ENCODE peak calls at places on chromosomes 2 and 18, in seven cellular contexts. One of them, this sample, is unnamed.
A peak's percentile ranks its signal among the peaks of the same experiment; 100 is the strongest.

GRCh38 chr2:201698588-201699226 is at the start of gene MPP4:
- DNase-seq in H9: no peak
- DNase-seq in CD8-positive, alpha-beta T cell: no peak
- DNase-seq in CD4-positive, alpha-beta T cell: no peak
- DNase-seq in aorta: no peak
- DNase-seq in heart right ventricle: no peak
- DNase-seq in uterus: no peak
- DNase-seq in this sample: no peak

GRCh38 chr18:75654928-75655745 is 227.6 kb upstream of the SMIM21 start:
- DNase-seq in uterus: peak; percentile 64
- DNase-seq in aorta: no peak
- DNase-seq in CD4-positive, alpha-beta T cell: no peak
- DNase-seq in CD8-positive, alpha-beta T cell: no peak
- DNase-seq in H9: peak; percentile 69
- DNase-seq in heart right ventricle: no peak
- DNase-seq in this sample: no peak

GRCh38 chr2:63055510-63056308 is 5.1 kb downstream of the OTX1 start:
- DNase-seq in H9: peak; percentile 51
- DNase-seq in CD4-positive, alpha-beta T cell: no peak
- DNase-seq in aorta: no peak
- DNase-seq in CD8-positive, alpha-beta T cell: no peak
- DNase-seq in heart right ventricle: no peak
- DNase-seq in uterus: no peak
- DNase-seq in this sample: no peak

GRCh38 chr2:170703776-170704476 is 11.2 kb upstream of the SP5 start:
- DNase-seq in heart right ventricle: no peak
- DNase-seq in aorta: no peak
- DNase-seq in H9: no peak
- DNase-seq in uterus: no peak
- DNase-seq in CD8-positive, alpha-beta T cell: no peak
- DNase-seq in CD4-positive, alpha-beta T cell: no peak
- DNase-seq in this sample: no peak

GRCh38 chr2:217834744-217835513 is 167.9 kb downstream of the TNS1 start:
- DNase-seq in heart right ventricle: no peak
- DNase-seq in CD8-positive, alpha-beta T cell: no peak
- DNase-seq in uterus: no peak
- DNase-seq in H9: no peak
- DNase-seq in aorta: no peak
- DNase-seq in CD4-positive, alpha-beta T cell: no peak
- DNase-seq in this sample: no peak

GRCh38 chr18:4511166-4511565 is 56.1 kb upstream of the DLGAP1 start:
- DNase-seq in CD8-positive, alpha-beta T cell: no peak
- DNase-seq in H9: no peak
- DNase-seq in heart right ventricle: no peak
- DNase-seq in CD4-positive, alpha-beta T cell: no peak
- DNase-seq in uterus: no peak
- DNase-seq in aorta: no peak
- DNase-seq in this sample: no peak

GRCh38 chr2:121297217-121297830 is 12.3 kb upstream of the TFCP2L1 start:
- DNase-seq in aorta: no peak
- DNase-seq in CD4-positive, alpha-beta T cell: no peak
- DNase-seq in uterus: no peak
- DNase-seq in H9: peak; percentile 71
- DNase-seq in heart right ventricle: no peak
- DNase-seq in CD8-positive, alpha-beta T cell: no peak
- DNase-seq in this sample: no peak

GRCh38 chr2:30351941-30352340 is 95.1 kb upstream of the LCLAT1 start:
- DNase-seq in aorta: no peak
- DNase-seq in uterus: no peak
- DNase-seq in heart right ventricle: no peak
- DNase-seq in CD4-positive, alpha-beta T cell: no peak
- DNase-seq in H9: no peak
- DNase-seq in CD8-positive, alpha-beta T cell: no peak
- DNase-seq in this sample: no peak

GRCh38 chr2:154623819-154624218 is 74.7 kb upstream of the KCNJ3 start:
- DNase-seq in CD4-positive, alpha-beta T cell: no peak
- DNase-seq in heart right ventricle: no peak
- DNase-seq in CD8-positive, alpha-beta T cell: no peak
- DNase-seq in uterus: no peak
- DNase-seq in aorta: peak; percentile 49
- DNase-seq in H9: peak; percentile 37
- DNase-seq in this sample: no peak

GRCh38 chr2:67572721-67573485 is 175.8 kb downstream of the ETAA1 start:
- DNase-seq in aorta: peak; percentile 48
- DNase-seq in H9: no peak
- DNase-seq in uterus: no peak
- DNase-seq in CD8-positive, alpha-beta T cell: no peak
- DNase-seq in heart right ventricle: no peak
- DNase-seq in CD4-positive, alpha-beta T cell: no peak
- DNase-seq in this sample: no peak

GRCh38 chr2:231554748-231555545 is 24.7 kb upstream of the NMUR1 start:
- DNase-seq in CD8-positive, alpha-beta T cell: no peak
- DNase-seq in CD4-positive, alpha-beta T cell: no peak
- DNase-seq in aorta: peak; percentile 72
- DNase-seq in uterus: peak; percentile 79
- DNase-seq in H9: no peak
- DNase-seq in heart right ventricle: peak; percentile 64
- DNase-seq in this sample: no peak

GRCh38 chr2:183950673-183951072 is 647.7 kb upstream of the ZNF804A start:
- DNase-seq in CD4-positive, alpha-beta T cell: no peak
- DNase-seq in CD8-positive, alpha-beta T cell: no peak
- DNase-seq in aorta: no peak
- DNase-seq in heart right ventricle: no peak
- DNase-seq in uterus: no peak
- DNase-seq in H9: no peak
- DNase-seq in this sample: no peak

GRCh38 chr18:63299837-63300787 is 19.5 kb downstream of the BCL2 start:
- DNase-seq in aorta: no peak
- DNase-seq in CD4-positive, alpha-beta T cell: no peak
- DNase-seq in heart right ventricle: no peak
- DNase-seq in CD8-positive, alpha-beta T cell: no peak
- DNase-seq in H9: no peak
- DNase-seq in uterus: no peak
- DNase-seq in this sample: no peak

GRCh38 chr2:69524799-69525198 is 87.6 kb upstream of the NFU1 start:
- DNase-seq in CD8-positive, alpha-beta T cell: no peak
- DNase-seq in CD4-positive, alpha-beta T cell: no peak
- DNase-seq in uterus: no peak
- DNase-seq in heart right ventricle: no peak
- DNase-seq in H9: no peak
- DNase-seq in aorta: no peak
- DNase-seq in this sample: no peak

GRCh38 chr2:20110876-20111275 is 59.4 kb upstream of the LAPTM4A start:
- DNase-seq in aorta: no peak
- DNase-seq in CD8-positive, alpha-beta T cell: no peak
- DNase-seq in CD4-positive, alpha-beta T cell: no peak
- DNase-seq in H9: no peak
- DNase-seq in uterus: no peak
- DNase-seq in heart right ventricle: no peak
- DNase-seq in this sample: no peak

GRCh38 chr2:68330691-68331090 is 10.9 kb upstream of the CNRIP1 start:
- DNase-seq in aorta: no peak
- DNase-seq in H9: no peak
- DNase-seq in CD4-positive, alpha-beta T cell: no peak
- DNase-seq in heart right ventricle: no peak
- DNase-seq in CD8-positive, alpha-beta T cell: no peak
- DNase-seq in uterus: no peak
- DNase-seq in this sample: no peak

GRCh38 chr18:56738184-56738583 is 87.0 kb downstream of the WDR7 start:
- DNase-seq in aorta: no peak
- DNase-seq in heart right ventricle: no peak
- DNase-seq in H9: no peak
- DNase-seq in CD4-positive, alpha-beta T cell: no peak
- DNase-seq in uterus: no peak
- DNase-seq in CD8-positive, alpha-beta T cell: no peak
- DNase-seq in this sample: no peak

GRCh38 chr2:120435671-120436459 is 89.9 kb downstream of the INHBB start:
- DNase-seq in aorta: no peak
- DNase-seq in CD4-positive, alpha-beta T cell: no peak
- DNase-seq in H9: peak; percentile 14
- DNase-seq in uterus: no peak
- DNase-seq in heart right ventricle: no peak
- DNase-seq in CD8-positive, alpha-beta T cell: no peak
- DNase-seq in this sample: no peak

GRCh38 chr18:70249118-70249517 is 39.7 kb upstream of the SOCS6 start:
- DNase-seq in CD4-positive, alpha-beta T cell: no peak
- DNase-seq in CD8-positive, alpha-beta T cell: no peak
- DNase-seq in uterus: no peak
- DNase-seq in H9: no peak
- DNase-seq in aorta: no peak
- DNase-seq in heart right ventricle: no peak
- DNase-seq in this sample: no peak

GRCh38 chr2:23637011-23637778 is 252.2 kb downstream of the KLHL29 start:
- DNase-seq in uterus: peak; percentile 41
- DNase-seq in CD4-positive, alpha-beta T cell: no peak
- DNase-seq in aorta: peak; percentile 66
- DNase-seq in CD8-positive, alpha-beta T cell: no peak
- DNase-seq in heart right ventricle: no peak
- DNase-seq in H9: no peak
- DNase-seq in this sample: no peak

GRCh38 chr2:216651370-216651881 is 18.2 kb downstream of the IGFBP2 start:
- DNase-seq in CD4-positive, alpha-beta T cell: no peak
- DNase-seq in H9: no peak
- DNase-seq in uterus: no peak
- DNase-seq in aorta: no peak
- DNase-seq in heart right ventricle: no peak
- DNase-seq in CD8-positive, alpha-beta T cell: no peak
- DNase-seq in this sample: no peak

GRCh38 chr2:200962821-200963128 is 685 bp downstream of the ORC2 start:
- DNase-seq in aorta: no peak
- DNase-seq in CD8-positive, alpha-beta T cell: no peak
- DNase-seq in CD4-positive, alpha-beta T cell: no peak
- DNase-seq in heart right ventricle: no peak
- DNase-seq in uterus: no peak
- DNase-seq in H9: no peak
- DNase-seq in this sample: no peak

GRCh38 chr2:145022671-145023330 is 502.9 kb upstream of the ZEB2 start:
- DNase-seq in uterus: no peak
- DNase-seq in CD8-positive, alpha-beta T cell: no peak
- DNase-seq in heart right ventricle: no peak
- DNase-seq in CD4-positive, alpha-beta T cell: no peak
- DNase-seq in aorta: no peak
- DNase-seq in H9: no peak
- DNase-seq in this sample: no peak

GRCh38 chr2:20071397-20072383 is 20.3 kb upstream of the LAPTM4A start:
- DNase-seq in CD4-positive, alpha-beta T cell: no peak
- DNase-seq in CD8-positive, alpha-beta T cell: no peak
- DNase-seq in uterus: peak; percentile 71
- DNase-seq in heart right ventricle: peak; percentile 67
- DNase-seq in aorta: no peak
- DNase-seq in H9: peak; percentile 58
- DNase-seq in this sample: no peak

GRCh38 chr2:209316141-209316540 is 107.7 kb upstream of the MAP2 start:
- DNase-seq in CD4-positive, alpha-beta T cell: no peak
- DNase-seq in H9: no peak
- DNase-seq in uterus: no peak
- DNase-seq in heart right ventricle: no peak
- DNase-seq in CD8-positive, alpha-beta T cell: no peak
- DNase-seq in aorta: no peak
- DNase-seq in this sample: no peak

DNA sequence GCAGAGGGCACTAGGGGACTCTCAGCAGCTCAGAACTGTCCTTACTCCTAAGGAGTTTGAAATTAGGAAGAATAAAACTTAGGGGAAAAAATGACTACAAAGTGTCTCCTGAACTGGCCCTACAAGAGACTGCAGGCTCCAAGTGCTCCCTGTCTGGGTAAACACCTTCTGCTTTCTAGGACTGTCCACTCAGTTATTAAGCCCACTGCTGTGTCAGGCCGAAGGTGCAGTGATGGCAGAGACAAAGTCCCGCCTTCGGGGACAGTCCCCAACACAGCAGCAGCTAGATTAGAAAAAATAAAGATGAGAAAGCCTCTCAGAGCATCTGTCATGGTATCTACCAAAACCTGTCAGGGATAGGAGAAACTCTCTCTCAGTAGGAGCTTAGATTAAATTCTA is 28.3 kb downstream of the TWIST2 start:
- DNase-seq in CD4-positive, alpha-beta T cell: no peak
- DNase-seq in CD8-positive, alpha-beta T cell: no peak
- DNase-seq in uterus: no peak
- DNase-seq in H9: no peak
- DNase-seq in aorta: no peak
- DNase-seq in heart right ventricle: no peak
- DNase-seq in this sample: no peak
- H3K27ac ChIP-seq in CD4-positive, alpha-beta T cell: no peak overlapping the region
- H3K27ac ChIP-seq in CD8-positive, alpha-beta T cell: no peak overlapping the region
- H3K27ac ChIP-seq in uterus: peak overlapping the region; percentile 47
- H3K27ac ChIP-seq in H9: no peak overlapping the region
- H3K27ac ChIP-seq in aorta: no peak overlapping the region
- H3K27ac ChIP-seq in heart right ventricle: no peak overlapping the region
- H3K27ac ChIP-seq in this sample: no peak overlapping the region

GRCh38 chr2:126221506-126221905 is 434.5 kb upstream of the GYPC start:
- DNase-seq in uterus: no peak
- DNase-seq in CD4-positive, alpha-beta T cell: no peak
- DNase-seq in H9: no peak
- DNase-seq in aorta: no peak
- DNase-seq in CD8-positive, alpha-beta T cell: no peak
- DNase-seq in heart right ventricle: no peak
- DNase-seq in this sample: no peak
- H3K27ac ChIP-seq in uterus: no peak overlapping the region
- H3K27ac ChIP-seq in CD4-positive, alpha-beta T cell: no peak overlapping the region
- H3K27ac ChIP-seq in H9: no peak overlapping the region
- H3K27ac ChIP-seq in aorta: no peak overlapping the region
- H3K27ac ChIP-seq in CD8-positive, alpha-beta T cell: no peak overlapping the region
- H3K27ac ChIP-seq in heart right ventricle: no peak overlapping the region
- H3K27ac ChIP-seq in this sample: no peak overlapping the region

DNA sequence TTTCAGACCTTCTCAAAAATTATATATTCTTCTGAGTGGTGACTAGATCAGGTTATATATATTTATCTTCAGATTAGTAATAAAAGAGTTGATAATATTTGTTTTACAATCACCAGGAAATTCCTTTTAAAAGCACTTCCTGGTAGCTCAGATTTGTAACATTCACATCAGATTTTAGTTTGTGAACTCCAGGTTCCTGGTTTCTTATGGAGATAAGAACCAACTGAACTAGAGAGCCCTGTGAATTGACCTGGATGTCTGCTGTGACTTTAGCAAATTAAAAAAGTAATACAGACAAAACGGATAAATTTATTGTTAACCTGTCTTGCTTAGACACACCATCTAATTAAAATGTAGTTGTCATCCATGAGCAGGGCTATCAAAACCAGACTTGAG is 868.7 kb downstream of the BCL11A start:
- DNase-seq in aorta: no peak
- DNase-seq in CD8-positive, alpha-beta T cell: no peak
- DNase-seq in uterus: no peak
- DNase-seq in heart right ventricle: no peak
- DNase-seq in H9: no peak
- DNase-seq in CD4-positive, alpha-beta T cell: no peak
- DNase-seq in this sample: no peak
- H3K27ac ChIP-seq in aorta: no peak overlapping the region
- H3K27ac ChIP-seq in CD8-positive, alpha-beta T cell: no peak overlapping the region
- H3K27ac ChIP-seq in uterus: no peak overlapping the region
- H3K27ac ChIP-seq in heart right ventricle: no peak overlapping the region
- H3K27ac ChIP-seq in H9: no peak overlapping the region
- H3K27ac ChIP-seq in CD4-positive, alpha-beta T cell: no peak overlapping the region
- H3K27ac ChIP-seq in this sample: no peak overlapping the region

DNA sequence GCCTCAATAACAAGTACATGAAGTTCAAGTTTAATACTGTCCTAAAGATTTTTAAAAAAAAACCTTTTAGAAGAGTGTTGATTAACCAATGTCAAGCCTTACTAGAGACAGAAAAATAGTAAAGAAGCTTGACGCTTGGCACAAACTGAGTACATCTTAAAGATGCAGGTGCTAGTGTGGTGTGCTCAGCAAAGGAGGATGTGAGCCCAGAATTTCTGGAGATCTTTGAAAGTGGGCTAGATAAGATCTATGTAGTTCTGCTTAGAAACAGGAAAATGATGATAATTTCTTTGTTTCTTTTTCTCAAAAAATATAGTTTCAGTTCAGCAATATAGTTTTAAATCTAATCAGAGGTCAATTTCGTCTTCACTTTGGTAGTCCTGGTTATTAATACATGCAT is 118.3 kb upstream of the KLHL14 start:
- DNase-seq in uterus: no peak
- DNase-seq in CD4-positive, alpha-beta T cell: no peak
- DNase-seq in heart right ventricle: no peak
- DNase-seq in aorta: no peak
- DNase-seq in H9: no peak
- DNase-seq in CD8-positive, alpha-beta T cell: no peak
- DNase-seq in this sample: no peak
- H3K27ac ChIP-seq in uterus: no peak overlapping the region
- H3K27ac ChIP-seq in CD4-positive, alpha-beta T cell: no peak overlapping the region
- H3K27ac ChIP-seq in heart right ventricle: no peak overlapping the region
- H3K27ac ChIP-seq in aorta: no peak overlapping the region
- H3K27ac ChIP-seq in H9: no peak overlapping the region
- H3K27ac ChIP-seq in CD8-positive, alpha-beta T cell: no peak overlapping the region
- H3K27ac ChIP-seq in this sample: no peak overlapping the region

This sample was measured in caudate nucleus.